ENCODE peak calls at places on chromosomes 4 and X, in six cellular contexts. K is body of pancreas, C is uterus, H is astrocyte, O is breast epithelium, B is fibroblast of lung. A is an unnamed sample. For H3K4me1, the result is how much of the 10 kb centered on the place peaks cover.

GRCh38 chrX:86379209-86379608 is 231.0 kb downstream of the DACH2 start:
- DNase-seq in K (no peak), C (no peak), H (no peak), O (no peak), B (no peak), A (no peak)

GRCh38 chr4:69849297-69849696 is 10.6 kb downstream of the SULT1E1 start:
- DNase-seq in K (no peak), C (no peak), H (no peak), O (no peak), B (no peak), A (no peak)

GRCh38 chrX:70769659-70770232 is 138.8 kb downstream of the TEX11 start:
- DNase-seq in K (no peak), C (no peak), H (no peak), O (no peak), B (peak), A (no peak)

GRCh38 chrX:49192722-49193328 is 6.7 kb upstream of the PRICKLE3 start:
- DNase-seq in K (peak), C (no peak), H (no peak), O (no peak), B (peak), A (no peak)

GRCh38 chr4:1178300-1179088 is 6.1 kb upstream of the SPON2 start:
- DNase-seq in K (no peak), C (no peak), H (no peak), O (no peak), B (no peak), A (no peak)

GRCh38 chr4:7630559-7631287 is 196.0 kb upstream of the PSAPL1 start:
- DNase-seq in K (peak), C (peak), H (peak), O (no peak), B (peak), A (peak)

GRCh38 chrX:46029777-46030176 is 515.4 kb downstream of the ZNF674 start:
- DNase-seq in K (no peak), C (no peak), H (no peak), O (no peak), B (no peak), A (no peak)

GRCh38 chr4:180923476-180923875 is 1319.7 kb upstream of the TENM3 start:
- DNase-seq in K (no peak), C (no peak), H (peak), O (no peak), B (peak), A (no peak)

GRCh38 chrX:111168314-111168713 is 72.3 kb downstream of the PAK3 start:
- DNase-seq in K (no peak), C (no peak), H (no peak), O (no peak), B (peak), A (no peak)

GRCh38 chrX:153406011-153406410 is 4.9 kb upstream of the PNMA6E start:
- DNase-seq in K (no peak), C (no peak), H (no peak), O (no peak), B (no peak), A (no peak)

GRCh38 chr4:113675731-113676707 is 85.5 kb downstream of the CAMK2D start:
- DNase-seq in K (no peak), C (no peak), H (no peak), O (no peak), B (peak), A (no peak)
- H3K4me1 ChIP-seq in K (under half), C (under half), H (under half), O (under half), B (under half), A (under half)

GRCh38 chrX:23513121-23513520 is 154.2 kb upstream of the PRDX4 start:
- DNase-seq in K (no peak), C (no peak), H (no peak), O (no peak), B (no peak), A (no peak)

GRCh38 chrX:23515028-23515427 is 152.3 kb upstream of the PRDX4 start:
- DNase-seq in K (no peak), C (no peak), H (no peak), O (no peak), B (no peak), A (no peak)

GRCh38 chrX:23509256-23509655 is 158.0 kb upstream of the PRDX4 start:
- DNase-seq in K (no peak), C (no peak), H (no peak), O (no peak), B (no peak), A (no peak)

GRCh38 chrX:23514082-23514481 is 153.2 kb upstream of the PRDX4 start:
- DNase-seq in K (no peak), C (no peak), H (no peak), O (no peak), B (no peak), A (no peak)

DNA sequence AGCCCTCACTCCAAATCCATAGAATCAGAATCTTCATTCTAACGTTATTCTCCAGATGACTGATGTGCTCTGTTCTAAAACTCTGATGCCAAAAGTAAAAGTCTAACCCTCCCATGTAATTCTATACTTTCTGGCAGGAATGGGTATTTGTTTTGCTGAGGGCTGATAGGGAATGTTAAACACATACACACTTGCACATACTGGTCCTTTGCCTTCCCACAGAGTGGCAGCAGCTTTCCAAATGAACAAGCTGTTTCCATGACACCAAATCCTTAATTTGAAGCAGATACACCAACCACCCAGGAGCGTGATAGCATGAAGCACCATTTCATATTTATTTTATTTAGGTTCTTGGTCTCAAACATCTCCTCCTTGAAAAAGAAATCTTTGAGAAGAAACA is 155.5 kb upstream of the PRDX4 start:
- DNase-seq in K (no peak), C (no peak), H (no peak), O (no peak), B (no peak), A (no peak)
- H3K4me1 ChIP-seq in K (under half), C (under half), H (under half), O (under half), B (under half), A (under half)

GRCh38 chrX:136166221-136166855 is 19.0 kb downstream of the FHL1 start:
- DNase-seq in K (no peak), C (peak), H (peak), O (no peak), B (peak), A (no peak)

GRCh38 chrX:136159615-136160025 is 12.3 kb downstream of the FHL1 start:
- DNase-seq in K (no peak), C (no peak), H (no peak), O (no peak), B (peak), A (no peak)

GRCh38 chrX:136158685-136159084 is 11.4 kb downstream of the FHL1 start:
- DNase-seq in K (no peak), C (no peak), H (no peak), O (no peak), B (no peak), A (no peak)

GRCh38 chrX:136163694-136164093 is 16.4 kb downstream of the FHL1 start:
- DNase-seq in K (no peak), C (no peak), H (peak), O (no peak), B (no peak), A (no peak)

DNA sequence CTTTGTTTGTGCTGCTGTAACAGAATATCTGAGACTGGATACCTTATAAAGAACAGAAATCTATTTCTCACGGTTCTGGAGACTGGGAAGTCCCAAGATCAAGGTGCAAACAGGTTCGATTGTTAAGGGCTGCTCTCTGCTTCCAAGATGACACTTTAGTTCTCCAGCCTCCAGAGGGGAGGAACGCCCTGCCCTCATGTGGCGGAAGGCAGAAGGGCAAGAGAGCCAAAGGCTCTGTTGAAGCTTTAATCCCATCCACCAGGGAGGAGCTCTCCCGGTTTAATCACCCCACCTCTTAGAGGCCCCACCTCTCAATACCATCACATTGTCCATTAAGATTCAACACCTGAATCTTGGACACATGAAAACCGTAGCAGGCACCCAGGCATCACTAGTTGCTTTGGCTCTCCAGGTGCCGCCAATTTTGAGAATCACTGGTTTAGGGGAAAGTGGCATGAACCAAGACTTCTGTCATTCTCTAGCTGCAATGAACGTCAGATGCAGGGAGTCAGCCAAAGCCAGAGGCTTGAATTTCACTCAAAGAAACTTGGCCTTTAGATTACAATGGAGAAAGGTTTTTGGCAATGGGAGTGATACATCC is 15.6 kb downstream of the FHL1 start:
- DNase-seq in K (peak), C (peak), H (no peak), O (no peak), B (peak), A (peak)
- H3K4me1 ChIP-seq in K (under half), C (under half), H (under half), O (under half), B (under half), A (under half)

GRCh38 chr4:36317731-36318130 is 36.3 kb downstream of the DTHD1 start:
- DNase-seq in K (no peak), C (no peak), H (peak), O (no peak), B (no peak), A (no peak)
- H3K4me1 ChIP-seq in K (under half), C (under half), H (under half), O (under half), B (under half), A (under half)

GRCh38 chrX:10681167-10681566 is 60.8 kb upstream of the MID1 start:
- DNase-seq in K (no peak), C (no peak), H (no peak), O (no peak), B (no peak), A (no peak)

GRCh38 chrX:10677490-10677889 is 57.1 kb upstream of the MID1 start:
- DNase-seq in K (no peak), C (peak), H (no peak), O (no peak), B (peak), A (peak)

GRCh38 chrX:10679387-10679786 is 59.0 kb upstream of the MID1 start:
- DNase-seq in K (no peak), C (no peak), H (no peak), O (no peak), B (no peak), A (no peak)

DNA sequence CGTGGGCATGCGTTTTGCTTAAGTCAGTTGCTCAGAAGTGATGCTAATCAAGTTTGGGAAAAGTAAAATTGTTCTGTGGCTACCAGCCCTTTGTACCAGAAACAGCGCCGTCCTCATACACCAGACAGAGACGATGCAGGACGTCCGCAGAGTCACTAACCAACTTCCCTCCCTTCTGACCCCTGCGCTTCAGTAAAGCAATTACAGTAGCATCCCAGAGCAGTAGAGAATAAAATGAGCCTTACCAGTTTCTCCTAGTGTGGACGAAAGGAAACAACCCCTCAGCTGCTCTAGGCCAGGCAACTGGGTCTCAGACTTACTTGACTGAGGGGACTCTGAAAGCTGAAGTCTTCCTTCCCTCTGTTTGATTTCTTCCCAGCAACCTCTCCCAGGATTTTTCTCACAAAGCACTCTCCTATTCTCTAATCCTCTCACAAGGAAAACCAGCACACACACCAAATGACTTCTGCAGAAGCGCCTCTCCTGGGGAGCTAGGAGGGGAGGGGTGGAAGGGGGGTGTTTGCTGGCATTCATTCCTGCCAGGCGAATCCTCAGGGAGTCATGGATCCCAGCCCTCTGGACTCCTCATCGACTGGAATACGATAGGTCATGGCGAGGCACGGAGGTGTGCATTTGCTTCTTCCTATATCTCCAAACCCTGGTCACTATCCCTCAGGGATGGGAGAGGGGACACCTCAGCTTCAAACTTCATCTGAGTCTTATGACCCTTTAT is 56.0 kb upstream of the MID1 start:
- DNase-seq in K (no peak), C (no peak), H (no peak), O (no peak), B (no peak), A (no peak)
- H3K4me1 ChIP-seq in K (under half), C (under half), H (under half), O (under half), B (under half), A (under half)

GRCh38 chrX:12494400-12495138 is 296.6 kb upstream of the PRPS2 start:
- DNase-seq in K (no peak), C (no peak), H (no peak), O (no peak), B (no peak), A (no peak)

GRCh38 chrX:12497832-12498591 is 293.2 kb upstream of the PRPS2 start:
- DNase-seq in K (peak), C (no peak), H (no peak), O (no peak), B (no peak), A (no peak)

GRCh38 chrX:12496343-12496742 is 294.9 kb upstream of the PRPS2 start:
- DNase-seq in K (no peak), C (no peak), H (no peak), O (no peak), B (no peak), A (no peak)
- H3K4me1 ChIP-seq in K (under half), C (under half), H (under half), O (under half), B (under half), A (under half)

GRCh38 chr4:147826288-147826646 is 94.4 kb downstream of the ARHGAP10 start:
- DNase-seq in K (peak), C (no peak), H (no peak), O (no peak), B (no peak), A (no peak)
- H3K4me1 ChIP-seq in K (half or more), C (under half), H (under half), O (under half), B (under half), A (half or more)

DNA sequence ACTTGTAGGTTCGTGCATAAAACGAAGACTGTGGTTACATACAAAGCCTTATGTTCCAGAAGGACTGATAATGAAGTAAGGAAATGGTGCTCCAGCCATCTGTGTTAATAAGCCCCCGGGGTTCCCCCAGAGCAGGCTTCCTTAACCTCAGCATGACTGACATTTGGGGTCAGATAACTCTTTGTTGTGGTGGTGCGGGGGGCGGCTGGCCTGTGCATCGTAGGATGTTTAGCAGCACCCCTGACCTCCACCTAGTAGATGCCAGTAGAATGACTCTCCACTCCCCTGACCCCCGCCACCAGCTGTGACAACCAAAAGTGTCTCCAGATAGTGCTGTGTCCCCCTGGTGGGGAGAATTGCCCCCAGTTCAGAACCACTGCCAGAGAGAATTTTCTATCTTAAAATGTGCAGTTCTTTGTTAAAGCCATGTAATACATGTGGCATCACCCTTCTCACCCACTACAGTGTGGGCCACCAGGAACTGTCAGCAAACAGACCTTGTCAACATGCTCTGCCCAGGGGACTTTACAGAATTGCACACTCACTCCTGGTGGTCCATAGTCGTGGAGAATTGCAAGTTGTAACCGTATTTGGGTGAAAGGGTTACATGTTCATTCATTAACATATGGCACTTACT is 7.5 kb downstream of the SH3KBP1 start:
- DNase-seq in K (no peak), C (no peak), H (no peak), O (no peak), B (no peak), A (no peak)
- H3K4me1 ChIP-seq in K (under half), C (under half), H (under half), O (under half), B (under half), A (under half)

A was measured in psoas muscle.